ENCODE peak calls at places on chromosomes 3 and 15, in ten cellular contexts. D is suprapubic skin; U is colonic mucosa; K is stomach; J is GM10248; B is CD4-positive, alpha-beta T cell; G is BE2C; A is fibroblast of pulmonary artery; Y is B cell; R is heart left ventricle. M is an unnamed sample.

GRCh38 chr3:194632211-194632982 is 822 bp downstream of the TMEM44 start:
- DNase-seq in D (no peak), U (peak; percentile 71), K (no peak), J (no peak), B (no peak), G (no peak), A (peak; percentile 59), Y (peak; percentile 19), R (peak; percentile 53), M (no peak)

GRCh38 chr3:99549918-99550603 is 88.3 kb upstream of the COL8A1 start:
- DNase-seq in D (no peak), U (no peak), K (no peak), J (no peak), B (no peak), G (no peak), A (peak; percentile 58), Y (no peak), R (no peak), M (no peak)

GRCh38 chr3:184608209-184608608 is 46.6 kb downstream of the EPHB3 start:
- DNase-seq in D (no peak), U (no peak), K (no peak), J (no peak), B (no peak), G (no peak), A (no peak), Y (no peak), R (no peak), M (no peak)

GRCh38 chr3:61821823-61822251 is 260.5 kb downstream of the PTPRG start:
- DNase-seq in D (no peak), U (no peak), K (no peak), J (no peak), B (no peak), G (no peak), A (peak; percentile 49), Y (no peak), R (no peak), M (no peak)

GRCh38 chr15:74844319-74845207 is 1.6 kb upstream of the ULK3 start:
- DNase-seq in D (no peak), U (no peak), K (no peak), J (no peak), B (no peak), G (no peak), A (no peak), Y (no peak), R (no peak), M (no peak)

GRCh38 chr3:148585671-148586379 is 111.9 kb upstream of the AGTR1 start:
- DNase-seq in D (no peak), U (no peak), K (no peak), J (no peak), B (no peak), G (no peak), A (no peak), Y (no peak), R (no peak), M (no peak)

GRCh38 chr3:42226470-42227425 is 39.2 kb downstream of the CCK start:
- DNase-seq in D (no peak), U (no peak), K (no peak), J (no peak), B (no peak), G (no peak), A (no peak), Y (no peak), R (no peak), M (no peak)

GRCh38 chr15:49428392-49429095 is 5.5 kb downstream of the FGF7 start:
- DNase-seq in D (no peak), U (no peak), K (no peak), J (no peak), B (no peak), G (no peak), A (peak; percentile 55), Y (no peak), R (peak; percentile 46), M (no peak)

GRCh38 chr3:128969993-128970740 is 23.7 kb downstream of the CFAP92 start:
- DNase-seq in D (no peak), U (peak; percentile 50), K (peak; percentile 51), J (peak; percentile 68), B (peak; percentile 54), G (peak; percentile 54), A (peak; percentile 61), Y (peak; percentile 77), R (peak; percentile 23), M (peak; percentile 73)

GRCh38 chr15:92655178-92655995 is at the start of gene FAM174B:
- DNase-seq in D (no peak), U (peak; percentile 54), K (peak; percentile 69), J (peak; percentile 63), B (no peak), G (peak; percentile 65), A (peak; percentile 5), Y (no peak), R (peak; percentile 50), M (peak; percentile 71)

GRCh38 chr15:71088155-71088554 is 27.1 kb upstream of the THSD4 start:
- DNase-seq in D (no peak), U (no peak), K (no peak), J (no peak), B (no peak), G (no peak), A (no peak), Y (no peak), R (no peak), M (no peak)

GRCh38 chr15:71088683-71089082 is 26.6 kb upstream of the THSD4 start:
- DNase-seq in D (no peak), U (no peak), K (no peak), J (no peak), B (no peak), G (no peak), A (no peak), Y (no peak), R (no peak), M (no peak)

GRCh38 chr15:71083349-71083748 is 31.9 kb upstream of the THSD4 start:
- DNase-seq in D (no peak), U (no peak), K (no peak), J (no peak), B (no peak), G (no peak), A (peak; percentile 81), Y (no peak), R (peak; percentile 44), M (no peak)

GRCh38 chr15:71084264-71084663 is 31.0 kb upstream of the THSD4 start:
- DNase-seq in D (no peak), U (no peak), K (no peak), J (no peak), B (no peak), G (no peak), A (no peak), Y (no peak), R (no peak), M (no peak)

GRCh38 chr15:71085809-71086208 is 29.5 kb upstream of the THSD4 start:
- DNase-seq in D (no peak), U (no peak), K (no peak), J (no peak), B (no peak), G (no peak), A (no peak), Y (no peak), R (no peak), M (no peak)
- TF ChIP-seq CTCF in D (no peak), U (no peak), K (no peak), J (no peak), B (no peak), G (no peak), A (no peak), Y (no peak), R (no peak), M (no peak)

GRCh38 chr3:52242039-52242438 is 3.1 kb upstream of the TWF2 start:
- DNase-seq in D (no peak), U (no peak), K (no peak), J (no peak), B (no peak), G (no peak), A (no peak), Y (no peak), R (no peak), M (no peak)

GRCh38 chr3:52240886-52241244 is 1.9 kb upstream of the TWF2 start:
- DNase-seq in D (peak; percentile 32), U (no peak), K (no peak), J (no peak), B (no peak), G (no peak), A (no peak), Y (no peak), R (no peak), M (no peak)

GRCh38 chr3:52238193-52238760 is 681 bp downstream of the TWF2 start:
- DNase-seq in D (peak; percentile 58), U (no peak), K (no peak), J (no peak), B (no peak), G (no peak), A (no peak), Y (no peak), R (no peak), M (no peak)

GRCh38 chr3:52238761-52239701 is at the start of gene TWF2:
- DNase-seq in D (peak; percentile 86), U (peak; percentile 84), K (peak; percentile 81), J (peak; percentile 97), B (peak; percentile 85), G (peak; percentile 84), A (peak; percentile 77), Y (peak; percentile 91), R (peak; percentile 85), M (peak; percentile 85)

GRCh38 chr3:52240059-52240885 is 1.3 kb upstream of the TWF2 start:
- DNase-seq in D (peak; percentile 83), U (peak; percentile 70), K (no peak), J (no peak), B (peak; percentile 55), G (peak; percentile 88), A (peak; percentile 93), Y (no peak), R (no peak), M (no peak)
- TF ChIP-seq CTCF in D (no peak), U (no peak), K (no peak), J (no peak), B (no peak), G (no peak), A (peak; percentile 19), Y (no peak), R (no peak), M (no peak)

GRCh38 chr15:90818251-90819210 is 49.9 kb upstream of the FURIN start:
- DNase-seq in D (no peak), U (peak; percentile 22), K (peak; percentile 27), J (peak; percentile 55), B (no peak), G (peak; percentile 78), A (no peak), Y (peak; percentile 69), R (no peak), M (no peak)
- TF ChIP-seq CTCF in D (no peak), U (no peak), K (no peak), J (peak; percentile 43), B (peak; percentile 22), G (peak; percentile 49), A (peak; percentile 19), Y (peak; percentile 71), R (no peak), M (no peak)

DNA sequence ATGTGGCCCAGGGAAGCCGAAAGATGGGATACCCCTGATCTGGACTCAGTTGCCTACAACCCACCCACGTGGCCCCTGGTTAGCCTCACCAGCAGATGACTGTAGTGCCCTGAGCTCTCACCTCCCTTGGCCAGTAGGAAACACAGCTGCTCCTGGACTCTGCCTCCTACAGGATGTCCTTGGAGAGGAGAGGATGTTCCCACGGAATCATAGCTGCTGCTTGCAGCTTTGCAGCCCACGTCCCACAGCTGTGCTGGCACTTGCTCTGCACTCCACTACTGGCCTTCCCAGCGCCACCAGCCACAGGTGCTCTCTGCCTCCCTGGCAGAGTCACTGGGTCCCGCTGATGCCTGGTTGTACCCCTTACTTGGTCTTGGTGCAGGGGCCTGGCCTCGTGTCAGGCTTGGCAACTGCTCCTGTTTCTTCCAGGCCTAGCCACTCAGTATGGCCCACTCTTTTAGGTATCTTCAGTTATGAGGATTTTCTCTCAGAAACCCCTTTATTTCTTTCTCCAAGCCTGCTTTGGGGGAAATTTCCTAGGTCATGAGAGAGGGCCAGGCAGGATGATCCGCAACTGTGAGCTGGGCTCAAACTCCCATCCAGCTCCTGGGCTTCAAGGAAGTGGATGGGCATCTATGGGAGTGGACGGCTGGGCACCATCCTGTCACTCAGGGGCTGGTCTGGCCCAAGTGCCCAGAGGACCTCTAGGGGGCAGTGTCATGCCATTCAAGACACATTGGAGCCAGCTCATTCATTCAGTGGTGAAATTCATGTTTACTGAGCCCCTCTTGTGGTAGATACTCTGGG is 16.3 kb upstream of the VILL start:
- DNase-seq in D (no peak), U (peak; percentile 83), K (peak; percentile 77), J (peak; percentile 80), B (peak; percentile 57), G (peak; percentile 68), A (peak; percentile 75), Y (peak; percentile 75), R (peak; percentile 59), M (no peak)
- TF ChIP-seq CTCF in D (peak; percentile 66), U (peak; percentile 83), K (peak; percentile 73), J (peak; percentile 93), B (peak; percentile 85), G (peak; percentile 69), A (peak; percentile 84), Y (peak; percentile 81), R (peak; percentile 74), M (peak; percentile 63)

M was measured in mesothelial cell of epicardium.